ENCODE peak calls at places on chromosomes 1 and 21, in four cellular contexts. B is GM12878, E is HCT116, R is H1. Q is an unnamed sample.

GRCh38 chr1:12057382-12057781 is 5.7 kb upstream of the TNFRSF8 start:
- DNase-seq in E (no peak), B (no peak), R (no peak), Q (no peak)

GRCh38 chr1:12604114-12604874 is 13.7 kb downstream of the DHRS3 start:
- DNase-seq in B (no peak), R (no peak), E (peak), Q (peak)

GRCh38 chr1:213393860-213394259 is 342.8 kb downstream of the RPS6KC1 start:
- DNase-seq in E (no peak), R (no peak), B (no peak), Q (no peak)

GRCh38 chr1:22454476-22455056 is 2.9 kb downstream of the ZBTB40 start:
- DNase-seq in B (no peak), E (no peak), R (no peak), Q (peak)

GRCh38 chr1:230384380-230385172 is 41.6 kb downstream of the PGBD5 start:
- DNase-seq in R (no peak), E (no peak), B (no peak), Q (no peak)

GRCh38 chr21:34850166-34850695 is 181.4 kb downstream of the CLIC6 start:
- DNase-seq in R (no peak), B (no peak), E (no peak), Q (no peak)

GRCh38 chr1:37605061-37605650 is 9.4 kb upstream of the GNL2 start:
- DNase-seq in R (no peak), E (no peak), B (no peak), Q (peak)

GRCh38 chr1:44592208-44593145 is 81.8 kb downstream of the TMEM53 start:
- DNase-seq in B (no peak), E (no peak), R (peak), Q (no peak)

GRCh38 chr1:228515200-228515834 is 28.1 kb downstream of the RNF187 start:
- DNase-seq in E (peak), B (no peak), R (no peak), Q (peak)

GRCh38 chr1:151398691-151399065 is 695 bp upstream of the PSMB4 start:
- DNase-seq in E (no peak), R (no peak), B (no peak), Q (no peak)

GRCh38 chr1:151156515-151156819 is at the start of gene TNFAIP8L2:
- DNase-seq in R (no peak), B (peak), E (no peak), Q (peak)

GRCh38 chr1:240967070-240967724 is 355.2 kb upstream of the GREM2 start:
- DNase-seq in E (no peak), R (no peak), B (no peak), Q (no peak)

GRCh38 chr1:202815120-202815519 is 4.4 kb downstream of the PCAT6 start:
- DNase-seq in B (no peak), R (no peak), E (no peak), Q (no peak)

GRCh38 chr21:24045775-24046215 is 1561.5 kb downstream of the MRPL39 start:
- DNase-seq in R (peak), B (no peak), E (no peak), Q (no peak)

GRCh38 chr1:207040181-207040533 is 7.6 kb upstream of the C1orf116 start:
- DNase-seq in B (no peak), R (no peak), E (no peak), Q (no peak)

GRCh38 chr1:24294757-24295371 is 24.3 kb upstream of the GRHL3 start:
- DNase-seq in R (no peak), E (no peak), B (no peak), Q (no peak)

GRCh38 chr1:187047298-187047697 is 218.5 kb downstream of the PLA2G4A start:
- DNase-seq in B (no peak), E (no peak), R (no peak), Q (no peak)

DNA sequence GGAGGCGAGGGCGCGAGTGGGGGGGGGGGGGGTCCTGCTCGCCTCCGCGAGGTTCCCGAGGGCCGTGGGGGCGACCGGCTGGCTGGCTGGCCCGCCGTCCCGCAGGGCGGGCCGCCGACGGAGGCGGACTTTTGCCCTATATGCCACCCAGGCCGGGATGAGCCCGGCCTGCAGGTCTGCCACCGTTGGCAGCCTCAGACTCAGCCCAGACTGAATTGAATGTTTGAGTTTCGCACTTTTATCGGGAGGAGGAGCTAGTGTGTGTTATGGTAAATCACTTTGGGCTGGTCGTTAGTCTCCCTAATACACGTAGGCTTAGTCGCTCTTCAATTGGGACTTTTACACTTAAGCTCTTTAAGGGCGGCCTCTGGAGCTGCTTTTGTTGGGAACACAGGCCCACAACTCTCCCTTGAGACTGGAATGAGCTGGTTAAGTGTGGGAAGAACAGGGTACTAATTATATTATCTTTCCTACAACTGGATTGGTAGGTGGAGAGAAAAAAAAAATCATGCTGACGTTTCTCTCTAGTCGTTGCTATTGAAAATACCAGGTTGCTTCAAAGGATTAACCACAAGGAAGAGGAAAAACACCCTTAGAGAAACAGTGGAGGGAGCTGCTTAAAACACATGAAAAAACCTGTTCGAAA is 1.3 kb upstream of the IRF2BP2 start:
- DNase-seq in E (peak), B (peak), R (no peak), Q (no peak)
- H3K4me3 ChIP-seq in E (peak), B (peak), R (peak), Q (no peak)

GRCh38 chr1:225044258-225044657 is 114.8 kb downstream of the DNAH14 start:
- DNase-seq in E (no peak), B (no peak), R (no peak), Q (no peak)
- TF ChIP-seq EGR1 in E (no peak), B (no peak), R (no peak), Q (no peak)

GRCh38 chr1:209383422-209383821 is 200.1 kb upstream of the CAMK1G start:
- DNase-seq in R (no peak), E (no peak), B (no peak), Q (no peak)

GRCh38 chr1:209386156-209386555 is 197.4 kb upstream of the CAMK1G start:
- DNase-seq in R (no peak), B (no peak), E (no peak), Q (no peak)

GRCh38 chr1:209384710-209385550 is 198.6 kb upstream of the CAMK1G start:
- DNase-seq in E (no peak), B (no peak), R (no peak), Q (no peak)

GRCh38 chr1:209382701-209383100 is 200.8 kb upstream of the CAMK1G start:
- DNase-seq in B (no peak), R (no peak), E (no peak), Q (no peak)

GRCh38 chr1:209383907-209384709 is 199.4 kb upstream of the CAMK1G start:
- DNase-seq in E (no peak), B (no peak), R (no peak), Q (no peak)
- H3K4me3 ChIP-seq in E (no peak), B (no peak), R (no peak), Q (no peak)

DNA sequence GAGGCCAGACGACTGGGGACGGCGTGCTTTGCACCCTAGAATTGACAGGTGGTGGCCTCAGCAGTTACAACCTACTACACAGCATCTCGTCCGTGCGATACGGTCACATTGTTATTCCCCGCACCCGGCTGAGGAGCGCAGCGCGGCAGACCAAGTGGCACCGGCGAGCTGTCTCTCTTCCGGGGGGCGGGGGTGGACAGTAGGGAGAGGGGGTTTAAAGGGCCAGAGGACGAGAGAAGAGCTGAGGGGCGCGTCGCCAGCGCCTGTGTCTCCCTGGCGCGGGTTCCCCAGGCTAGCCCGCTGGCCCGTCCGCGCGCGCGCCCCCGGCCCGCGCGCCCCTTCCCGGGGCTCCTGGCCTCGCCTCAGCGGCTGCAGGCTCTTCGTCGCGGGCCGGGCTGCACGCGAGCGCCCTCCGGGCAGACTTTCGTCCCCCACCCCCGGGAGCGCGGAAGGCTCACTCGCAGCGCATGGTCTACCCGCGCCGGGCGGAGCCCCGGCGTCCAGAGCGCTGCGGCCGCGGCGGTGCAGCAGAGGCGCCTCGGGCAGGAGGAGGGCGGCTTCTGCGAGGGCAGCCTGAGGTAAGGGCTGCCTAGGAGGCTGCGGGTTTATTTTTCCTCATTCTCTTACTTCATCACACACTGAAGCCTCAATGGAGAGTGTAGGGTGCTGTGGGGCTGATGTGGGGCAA is at the start of gene PDE4B:
- DNase-seq in R (peak), E (no peak), B (no peak), Q (no peak)
- TF ChIP-seq EGR1 in R (no peak), E (no peak), B (no peak), Q (no peak)

DNA sequence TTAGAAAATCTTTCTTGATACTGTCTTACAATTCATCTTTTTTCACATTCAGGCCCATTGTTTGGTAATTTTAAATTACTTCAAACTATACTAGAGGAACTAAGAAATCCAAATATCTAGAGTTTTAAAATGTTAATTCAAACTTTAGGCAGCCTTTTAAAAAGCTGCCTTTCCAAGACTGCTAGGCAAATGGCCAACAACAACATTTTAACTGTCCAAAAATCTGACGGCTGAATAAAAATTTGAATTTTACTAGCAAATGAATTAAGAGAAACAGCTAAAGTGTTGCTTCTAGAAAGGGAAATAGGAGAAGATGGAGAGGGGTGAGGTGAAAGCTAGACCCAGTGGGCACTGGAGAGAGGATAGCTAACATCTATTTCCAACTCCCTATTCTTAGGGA is 17.2 kb downstream of the DPYD start:
- DNase-seq in R (no peak), B (no peak), E (no peak), Q (no peak)
- H3K4me3 ChIP-seq in R (no peak), B (no peak), E (no peak), Q (no peak)

GRCh38 chr21:37385179-37385765 is 18.7 kb downstream of the DYRK1A start:
- DNase-seq in B (no peak), R (no peak), E (no peak), Q (no peak)

GRCh38 chr21:37384416-37384815 is 17.8 kb downstream of the DYRK1A start:
- DNase-seq in E (no peak), R (no peak), B (no peak), Q (no peak)

GRCh38 chr21:37381883-37382585 is 15.5 kb downstream of the DYRK1A start:
- DNase-seq in B (no peak), R (no peak), E (no peak), Q (no peak)

GRCh38 chr21:37383784-37384311 is 17.3 kb downstream of the DYRK1A start:
- DNase-seq in B (no peak), E (no peak), R (no peak), Q (no peak)

DNA sequence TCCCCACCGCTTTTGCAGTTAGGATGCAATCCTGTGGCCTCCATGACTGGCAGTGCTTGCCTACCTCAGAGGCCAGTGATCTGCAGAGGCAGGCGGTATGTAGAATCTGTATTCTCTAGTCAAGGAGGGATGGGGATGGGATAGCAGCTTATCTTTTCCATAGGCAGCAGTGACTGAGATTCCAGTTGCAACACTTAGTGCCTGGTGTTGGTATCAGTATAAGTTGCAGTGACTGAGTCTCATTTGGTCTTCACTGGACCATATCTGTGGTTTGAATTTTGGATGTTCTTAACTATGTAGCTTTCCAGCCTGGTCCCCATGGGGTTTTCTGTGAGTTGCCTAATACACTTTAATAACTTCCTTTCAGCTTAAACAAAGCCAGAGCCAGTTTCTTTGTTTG is 16.5 kb downstream of the DYRK1A start:
- DNase-seq in B (no peak), R (no peak), E (no peak), Q (no peak)
- TF ChIP-seq EGR1 in B (no peak), R (no peak), E (no peak), Q (no peak)

GRCh38 chr1:2126331-2127180 is 68.0 kb downstream of the FAAP20 start:
- DNase-seq in E (no peak), R (no peak), B (no peak), Q (no peak)

GRCh38 chr1:2128189-2128901 is 66.2 kb downstream of the FAAP20 start:
- DNase-seq in R (no peak), E (no peak), B (no peak), Q (no peak)

GRCh38 chr1:2125375-2126211 is 69.0 kb downstream of the FAAP20 start:
- DNase-seq in B (no peak), R (no peak), E (no peak), Q (no peak)

GRCh38 chr1:2129256-2129943 is 65.2 kb downstream of the FAAP20 start:
- DNase-seq in R (no peak), E (no peak), B (no peak), Q (no peak)

GRCh38 chr1:2127181-2128145 is 67.1 kb downstream of the FAAP20 start:
- DNase-seq in B (no peak), E (no peak), R (no peak), Q (no peak)
- H3K4me3 ChIP-seq in B (no peak), E (no peak), R (no peak), Q (no peak)